ENCODE peak calls at places on chromosomes 13 and 19, in seven cellular contexts. G, N, P, Q, L, R and O are unnamed samples.

GRCh38 chr13:42981317-42981716 is 10.7 kb downstream of the EPSTI1 start:
- DNase-seq in Q (no peak), N (no peak), L (no peak), G (peak; percentile 58), R (no peak), P (peak; percentile 18), O (no peak)

GRCh38 chr19:39843919-39844793 is 2.0 kb downstream of the FBL start:
- DNase-seq in Q (no peak), P (peak; percentile 68), G (peak; percentile 39), R (no peak), N (peak; percentile 36), L (peak; percentile 40), O (no peak)

GRCh38 chr19:9498183-9498902 is at the start of gene ZNF560:
- DNase-seq in Q (no peak), N (no peak), L (peak; percentile 20), G (peak; percentile 36), P (peak; percentile 2), R (peak; percentile 51), O (no peak)

GRCh38 chr19:50768289-50768688 is 2.0 kb upstream of the GPR32 start:
- DNase-seq in G (no peak), Q (no peak), P (no peak), N (no peak), L (no peak), R (no peak), O (no peak)

GRCh38 chr19:34430738-34431625 is 2.8 kb downstream of the UBA2 start:
- DNase-seq in N (peak; percentile 26), P (peak; percentile 76), G (peak; percentile 62), Q (no peak), L (peak; percentile 41), R (no peak), O (no peak)

GRCh38 chr19:48745208-48745995 is 1.3 kb downstream of the IZUMO1 start:
- DNase-seq in Q (peak; percentile 30), G (peak; percentile 80), P (peak; percentile 84), N (peak; percentile 60), L (peak; percentile 77), R (no peak), O (no peak)

GRCh38 chr19:3229888-3230496 is 5.5 kb downstream of the CELF5 start:
- DNase-seq in N (no peak), Q (no peak), P (no peak), L (no peak), R (no peak), G (no peak), O (no peak)

GRCh38 chr13:95553271-95553588 is 710 bp downstream of the CLDN10 start:
- DNase-seq in P (no peak), N (no peak), R (no peak), Q (no peak), G (no peak), L (no peak), O (no peak)

GRCh38 chr19:6216996-6217751 is 62.6 kb downstream of the MLLT1 start:
- DNase-seq in G (no peak), L (peak; percentile 22), R (no peak), N (no peak), Q (no peak), P (no peak), O (peak; percentile 68)

GRCh38 chr13:93535256-93535655 is 308.6 kb downstream of the GPC6 start:
- DNase-seq in Q (no peak), P (no peak), L (peak; percentile 60), R (no peak), N (no peak), G (peak; percentile 66), O (no peak)

GRCh38 chr13:74136089-74136658 is 2.0 kb upstream of the KLF12 start:
- DNase-seq in G (peak; percentile 14), Q (peak; percentile 22), N (peak; percentile 40), P (peak; percentile 57), L (peak; percentile 53), R (peak; percentile 70), O (peak; percentile 25)

GRCh38 chr19:35669566-35669965 is 3.2 kb downstream of the UPK1A start:
- DNase-seq in R (no peak), N (no peak), L (no peak), Q (no peak), P (no peak), G (no peak), O (no peak)

GRCh38 chr13:110890279-110891150 is 24.4 kb downstream of the ANKRD10 start:
- DNase-seq in G (no peak), L (no peak), P (no peak), Q (no peak), N (no peak), R (no peak), O (no peak)